ENCODE peak calls at places on chromosome 11, in eight cellular contexts. L is breast epithelium, O is H1, T is stomach, G is HCT116, C is HepG2, D is sigmoid colon, V is suprapubic skin. A is an unnamed sample.

GRCh38 chr11:13000721-13001120 is 8.4 kb upstream of the RASSF10 start:
- DNase-seq in L (no peak), V (no peak), O (no peak), C (no peak), G (no peak), T (no peak), D (no peak), A (no peak)

GRCh38 chr11:48170176-48170839 is 46.3 kb upstream of the OR4B1 start:
- DNase-seq in D (no peak), O (no peak), L (no peak), G (no peak), V (no peak), T (no peak), C (no peak), A (no peak)

GRCh38 chr11:79461144-79461543 is 20.3 kb upstream of the TENM4 start:
- DNase-seq in G (peak; percentile 1), T (no peak), V (no peak), O (no peak), L (no peak), C (peak; percentile 7), D (no peak), A (no peak)

GRCh38 chr11:58578635-58579191 is at the start of gene ZFP91:
- DNase-seq in L (peak; percentile 98), C (peak; percentile 97), T (peak; percentile 98), O (peak; percentile 89), D (peak; percentile 99), G (peak; percentile 95), V (peak; percentile 99), A (peak; percentile 68)

GRCh38 chr11:77879218-77879617 is 58.3 kb downstream of the AAMDC start:
- DNase-seq in D (peak; percentile 82), C (no peak), G (no peak), L (no peak), O (no peak), T (no peak), V (no peak), A (peak; percentile 14)

GRCh38 chr11:21727102-21727501 is 465.8 kb upstream of the ANO5 start:
- DNase-seq in C (no peak), V (no peak), G (no peak), O (no peak), T (no peak), L (no peak), D (no peak), A (no peak)

GRCh38 chr11:111793863-111794262 is 27.7 kb upstream of the PPP2R1B start:
- DNase-seq in T (no peak), O (no peak), V (no peak), G (no peak), C (no peak), L (no peak), D (no peak), A (no peak)

GRCh38 chr11:80993561-80993960 is 1552.7 kb upstream of the TENM4 start:
- DNase-seq in O (no peak), G (no peak), C (no peak), T (no peak), V (no peak), D (no peak), L (no peak), A (no peak)

GRCh38 chr11:126680109-126680508 is 320.5 kb downstream of the KIRREL3 start:
- DNase-seq in G (no peak), O (no peak), T (no peak), V (no peak), C (no peak), L (no peak), D (no peak), A (no peak)

GRCh38 chr11:91136631-91137030 is 913.8 kb upstream of the CHORDC1 start:
- DNase-seq in V (no peak), O (no peak), T (no peak), D (no peak), G (no peak), C (no peak), L (no peak), A (no peak)

GRCh38 chr11:77071671-77072605 is 5.2 kb downstream of the CAPN5 start:
- DNase-seq in V (peak; percentile 49), G (no peak), L (no peak), D (peak; percentile 62), O (no peak), T (peak; percentile 25), C (no peak), A (no peak)

GRCh38 chr11:116073854-116074837 is 569.9 kb upstream of the CADM1 start:
- DNase-seq in T (no peak), L (no peak), D (no peak), V (no peak), O (no peak), C (no peak), G (no peak), A (peak; percentile 38)

GRCh38 chr11:40306938-40307548 is 1152.4 kb downstream of the LRRC4C start:
- DNase-seq in V (no peak), O (no peak), D (no peak), T (no peak), L (no peak), C (peak; percentile 10), G (no peak), A (peak; percentile 11)

GRCh38 chr11:128593281-128593680 is 5.9 kb upstream of the ETS1 start:
- DNase-seq in V (no peak), L (no peak), C (no peak), O (no peak), D (no peak), G (no peak), T (no peak), A (no peak)

GRCh38 chr11:57885298-57886035 is 123.9 kb downstream of the CTNND1 start:
- DNase-seq in G (no peak), D (no peak), C (peak; percentile 20), T (no peak), O (no peak), L (no peak), V (no peak), A (no peak)

GRCh38 chr11:26830757-26831156 is 108.9 kb upstream of the SLC5A12 start:
- DNase-seq in L (no peak), D (no peak), V (no peak), T (no peak), G (no peak), C (no peak), O (no peak), A (no peak)

GRCh38 chr11:43880640-43881159 is at the start of gene ALKBH3:
- DNase-seq in G (peak; percentile 87), L (peak; percentile 85), D (peak; percentile 96), O (peak; percentile 87), T (peak; percentile 95), C (peak; percentile 86), V (peak; percentile 96), A (peak; percentile 64)

GRCh38 chr11:34830035-34830434 is 86.1 kb downstream of the APIP start:
- DNase-seq in O (no peak), G (no peak), C (no peak), L (no peak), D (no peak), V (no peak), T (no peak), A (no peak)

GRCh38 chr11:43580735-43581369 is 99.7 kb upstream of the HSD17B12 start:
- DNase-seq in D (no peak), G (no peak), O (no peak), V (no peak), T (no peak), C (no peak), L (no peak), A (no peak)

DNA sequence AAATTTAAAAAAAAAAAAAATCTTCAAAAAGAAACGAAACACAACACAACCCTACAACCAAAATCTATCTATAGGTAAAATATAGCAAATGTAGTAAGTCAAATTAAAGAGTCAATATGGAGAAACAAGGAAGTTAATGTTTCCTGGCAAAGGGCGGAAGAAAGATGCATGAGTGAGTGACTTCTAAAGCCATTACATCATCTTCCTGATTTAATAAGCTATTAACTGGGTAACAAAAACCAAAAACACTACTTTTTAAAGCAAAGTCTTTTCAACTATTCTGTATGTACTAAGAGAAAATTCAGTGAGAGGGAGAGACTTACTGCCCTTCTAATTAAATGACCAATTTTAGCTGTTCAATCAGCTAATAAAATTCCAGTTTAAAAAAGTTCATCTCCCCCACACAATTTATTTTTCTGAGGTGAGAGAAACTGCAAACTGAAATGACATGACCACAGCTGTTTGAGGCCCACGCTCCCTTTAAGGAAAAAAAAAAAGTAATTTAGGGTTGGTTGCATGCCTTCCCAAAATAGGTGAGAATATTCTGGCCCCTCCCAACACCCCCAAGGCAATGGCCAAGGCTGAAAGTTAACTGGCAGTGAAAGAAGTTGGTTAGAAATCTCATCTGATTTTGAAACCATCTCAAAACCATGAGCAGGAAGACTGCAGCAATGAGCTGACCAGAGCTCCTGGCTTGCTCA is 5.9 kb downstream of the SF1 start:
- DNase-seq in C (no peak), L (no peak), T (no peak), V (no peak), G (no peak), D (no peak), O (no peak), A (peak; percentile 13)
- TF ChIP-seq POLR2AphosphoS5 in C (no peak), L (no peak), T (no peak), V (no peak), G (no peak), D (no peak), O (no peak), A (peak; percentile 39)

GRCh38 chr11:118927554-118928107 is 1.9 kb upstream of the BCL9L start:
- DNase-seq in L (no peak), G (no peak), O (no peak), V (no peak), T (no peak), D (no peak), C (no peak), A (no peak)

GRCh38 chr11:118922745-118923627 is 2.7 kb downstream of the BCL9L start:
- DNase-seq in T (no peak), V (peak; percentile 61), L (no peak), C (no peak), G (no peak), O (no peak), D (peak; percentile 65), A (no peak)

GRCh38 chr11:118923721-118924587 is 1.8 kb downstream of the BCL9L start:
- DNase-seq in C (no peak), V (no peak), T (no peak), D (peak; percentile 65), G (no peak), L (no peak), O (no peak), A (no peak)

GRCh38 chr11:118921929-118922744 is 3.6 kb downstream of the BCL9L start:
- DNase-seq in G (no peak), T (peak; percentile 88), L (peak; percentile 79), C (peak; percentile 80), V (peak; percentile 88), O (no peak), D (peak; percentile 96), A (no peak)

GRCh38 chr11:118924591-118925585 is 838 bp downstream of the BCL9L start:
- DNase-seq in T (peak; percentile 59), D (peak; percentile 86), O (no peak), V (peak; percentile 81), C (no peak), G (no peak), L (no peak), A (peak; percentile 85)
- TF ChIP-seq POLR2A in T (no peak), D (no peak), O (no peak), V (no peak), C (no peak), G (no peak), L (no peak), A (no peak)

GRCh38 chr11:117232022-117232878 is at the start of the genes PCSK7 and RNF214:
- DNase-seq in G (no peak), L (peak; percentile 71), T (peak; percentile 82), D (peak; percentile 92), V (peak; percentile 86), C (peak; percentile 53), O (peak; percentile 38), A (peak; percentile 96)
- TF ChIP-seq POLR2AphosphoS5 in G (peak; percentile 64), L (peak; percentile 62), T (peak; percentile 6), D (peak; percentile 86), V (no peak), C (no peak), O (no peak), A (no peak)

GRCh38 chr11:7665473-7666291 is 7.6 kb downstream of the CYB5R2 start:
- DNase-seq in T (peak; percentile 93), G (peak; percentile 67), D (peak; percentile 87), O (no peak), V (peak; percentile 89), C (peak; percentile 65), L (peak; percentile 68), A (peak; percentile 88)
- TF ChIP-seq POLR2A in T (no peak), G (no peak), D (no peak), O (no peak), V (no peak), C (no peak), L (no peak), A (no peak)